ENCODE peak calls at places on chromosome 2, in five cellular contexts. One of them, this sample, is unnamed.

GRCh38 chr2:40997362-40997761 is 545.5 kb upstream of the SLC8A1 start:
- DNase-seq in OCI-LY7: no peak
- DNase-seq in GM23338: no peak
- DNase-seq in right lobe of liver: no peak
- DNase-seq in uterus: no peak
- DNase-seq in this sample: no peak

GRCh38 chr2:128358941-128359731 is 40.5 kb upstream of the HS6ST1 start:
- DNase-seq in right lobe of liver: no peak
- DNase-seq in uterus: no peak
- DNase-seq in OCI-LY7: no peak
- DNase-seq in GM23338: no peak
- DNase-seq in this sample: no peak

GRCh38 chr2:1788478-1788959 is 44.2 kb upstream of the PXDN start:
- DNase-seq in OCI-LY7: no peak
- DNase-seq in uterus: no peak
- DNase-seq in right lobe of liver: no peak
- DNase-seq in GM23338: no peak
- DNase-seq in this sample: no peak

GRCh38 chr2:223970343-223971128 is 13.3 kb downstream of the MRPL44 start:
- DNase-seq in GM23338: peak
- DNase-seq in right lobe of liver: no peak
- DNase-seq in uterus: no peak
- DNase-seq in OCI-LY7: peak
- DNase-seq in this sample: peak

GRCh38 chr2:78355967-78356366 is 669.5 kb upstream of the REG3G start:
- DNase-seq in uterus: no peak
- DNase-seq in GM23338: no peak
- DNase-seq in OCI-LY7: no peak
- DNase-seq in right lobe of liver: no peak
- DNase-seq in this sample: peak

GRCh38 chr2:16635796-16636699 is 29.6 kb downstream of the CYRIA start:
- DNase-seq in uterus: no peak
- DNase-seq in OCI-LY7: peak
- DNase-seq in GM23338: peak
- DNase-seq in right lobe of liver: no peak
- DNase-seq in this sample: peak

GRCh38 chr2:45938649-45939511 is 287.4 kb downstream of the PRKCE start:
- DNase-seq in GM23338: peak
- DNase-seq in uterus: peak
- DNase-seq in OCI-LY7: no peak
- DNase-seq in right lobe of liver: peak
- DNase-seq in this sample: no peak

GRCh38 chr2:85516649-85517389 is 22.1 kb upstream of the MAT2A start:
- DNase-seq in OCI-LY7: no peak
- DNase-seq in GM23338: no peak
- DNase-seq in uterus: no peak
- DNase-seq in right lobe of liver: peak
- DNase-seq in this sample: no peak

GRCh38 chr2:50729306-50730105 is 302.4 kb downstream of the NRXN1 start:
- DNase-seq in uterus: no peak
- DNase-seq in OCI-LY7: no peak
- DNase-seq in GM23338: peak
- DNase-seq in right lobe of liver: no peak
- DNase-seq in this sample: no peak

GRCh38 chr2:10387033-10387432 is 61.1 kb downstream of the ODC1 start:
- DNase-seq in GM23338: no peak
- DNase-seq in OCI-LY7: no peak
- DNase-seq in uterus: no peak
- DNase-seq in right lobe of liver: no peak
- DNase-seq in this sample: no peak

GRCh38 chr2:127776122-127776780 is 34.7 kb downstream of the WDR33 start:
- DNase-seq in right lobe of liver: no peak
- DNase-seq in uterus: no peak
- DNase-seq in OCI-LY7: no peak
- DNase-seq in GM23338: no peak
- DNase-seq in this sample: no peak

GRCh38 chr2:52934354-52934898 is 833.2 kb upstream of the CHAC2 start:
- DNase-seq in right lobe of liver: no peak
- DNase-seq in GM23338: no peak
- DNase-seq in uterus: no peak
- DNase-seq in OCI-LY7: no peak
- DNase-seq in this sample: no peak

GRCh38 chr2:15583831-15584230 is 7.8 kb upstream of the DDX1 start:
- DNase-seq in uterus: no peak
- DNase-seq in GM23338: no peak
- DNase-seq in OCI-LY7: no peak
- DNase-seq in right lobe of liver: no peak
- DNase-seq in this sample: no peak

GRCh38 chr2:63052411-63053234 is 2.0 kb downstream of the OTX1 start:
- DNase-seq in GM23338: peak
- DNase-seq in OCI-LY7: no peak
- DNase-seq in right lobe of liver: no peak
- DNase-seq in uterus: no peak
- DNase-seq in this sample: no peak

GRCh38 chr2:106085441-106085911 is 108.6 kb downstream of the UXS1 start:
- DNase-seq in GM23338: peak
- DNase-seq in right lobe of liver: no peak
- DNase-seq in uterus: no peak
- DNase-seq in OCI-LY7: peak
- DNase-seq in this sample: no peak

GRCh38 chr2:214856116-214856515 is 46.6 kb upstream of the BARD1 start:
- DNase-seq in GM23338: peak
- DNase-seq in uterus: no peak
- DNase-seq in right lobe of liver: no peak
- DNase-seq in OCI-LY7: no peak
- DNase-seq in this sample: no peak

GRCh38 chr2:86347401-86347800 is 10.0 kb upstream of the REEP1 start:
- DNase-seq in GM23338: no peak
- DNase-seq in OCI-LY7: no peak
- DNase-seq in uterus: no peak
- DNase-seq in right lobe of liver: no peak
- DNase-seq in this sample: no peak

GRCh38 chr2:70111752-70112591 is 24.7 kb downstream of the PCBP1 start:
- DNase-seq in OCI-LY7: no peak
- DNase-seq in GM23338: no peak
- DNase-seq in right lobe of liver: no peak
- DNase-seq in uterus: no peak
- DNase-seq in this sample: no peak

GRCh38 chr2:28620371-28620793 is 124.5 kb downstream of the PLB1 start:
- DNase-seq in right lobe of liver: no peak
- DNase-seq in uterus: no peak
- DNase-seq in OCI-LY7: no peak
- DNase-seq in GM23338: no peak
- DNase-seq in this sample: no peak

GRCh38 chr2:223586261-223586660 is 15.9 kb downstream of the SCG2 start:
- DNase-seq in uterus: no peak
- DNase-seq in GM23338: no peak
- DNase-seq in right lobe of liver: no peak
- DNase-seq in OCI-LY7: no peak
- DNase-seq in this sample: no peak

GRCh38 chr2:28291811-28292455 is 100.7 kb upstream of the FOSL2 start:
- DNase-seq in uterus: no peak
- DNase-seq in OCI-LY7: no peak
- DNase-seq in GM23338: no peak
- DNase-seq in right lobe of liver: no peak
- DNase-seq in this sample: no peak

GRCh38 chr2:39737661-39738060 is 41.4 kb downstream of the THUMPD2 start:
- DNase-seq in OCI-LY7: no peak
- DNase-seq in GM23338: peak
- DNase-seq in right lobe of liver: no peak
- DNase-seq in uterus: peak
- DNase-seq in this sample: peak

GRCh38 chr2:213834331-213834730 is 550.1 kb downstream of the SPAG16 start:
- DNase-seq in uterus: no peak
- DNase-seq in GM23338: no peak
- DNase-seq in right lobe of liver: no peak
- DNase-seq in OCI-LY7: no peak
- DNase-seq in this sample: no peak

GRCh38 chr2:13056259-13056843 is 339.6 kb downstream of the TRIB2 start:
- DNase-seq in uterus: no peak
- DNase-seq in GM23338: peak
- DNase-seq in OCI-LY7: peak
- DNase-seq in right lobe of liver: no peak
- DNase-seq in this sample: no peak

DNA sequence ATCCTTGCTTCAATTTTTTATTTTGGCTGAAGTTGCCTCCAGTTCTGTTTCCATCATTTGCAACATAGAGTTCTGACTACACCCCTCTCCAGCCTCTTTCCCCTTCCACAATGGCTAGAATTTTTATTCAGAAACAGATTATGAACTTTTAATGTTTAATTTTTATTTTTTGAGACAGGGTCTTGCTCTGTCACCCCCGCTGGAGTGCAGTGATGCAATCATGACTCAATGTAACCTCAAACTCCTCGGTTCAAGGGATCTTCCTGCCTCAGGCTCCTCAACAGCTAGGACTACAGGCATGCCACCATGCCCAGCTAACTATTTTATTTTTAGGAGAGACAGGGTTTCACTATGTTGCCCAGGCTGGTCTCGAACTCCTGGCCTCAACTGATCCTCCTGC is 2.8 kb downstream of the NTSR2 start:
- DNase-seq in uterus: no peak
- DNase-seq in right lobe of liver: no peak
- DNase-seq in OCI-LY7: no peak
- DNase-seq in GM23338: no peak
- DNase-seq in this sample: no peak
- TF ChIP-seq CTCF in uterus: no peak
- TF ChIP-seq CTCF in right lobe of liver: no peak
- TF ChIP-seq CTCF in OCI-LY7: no peak
- TF ChIP-seq CTCF in GM23338: no peak
- TF ChIP-seq CTCF in this sample: no peak

DNA sequence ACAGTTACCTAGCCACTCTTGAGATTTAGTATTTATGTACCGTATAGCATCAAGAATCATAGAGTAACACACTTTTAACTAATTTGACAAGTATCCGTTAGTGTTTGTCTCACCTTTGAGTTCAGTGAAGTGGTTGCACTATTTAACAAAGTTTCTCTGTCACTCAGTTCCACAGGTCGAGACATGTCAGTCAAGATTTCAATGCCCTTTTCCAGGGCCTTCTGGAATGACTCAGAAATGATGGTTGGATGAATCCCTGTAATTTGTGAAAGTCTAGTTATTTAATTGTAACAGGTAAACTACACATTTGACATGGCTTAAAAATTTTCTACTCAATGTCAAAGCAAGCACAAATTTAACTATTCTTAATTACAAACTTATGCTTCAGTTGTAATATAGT is 9.7 kb downstream of the CCT4 start:
- DNase-seq in GM23338: no peak
- DNase-seq in right lobe of liver: no peak
- DNase-seq in uterus: no peak
- DNase-seq in OCI-LY7: no peak
- DNase-seq in this sample: no peak
- H3K27ac ChIP-seq in GM23338: no peak
- H3K27ac ChIP-seq in right lobe of liver: no peak
- H3K27ac ChIP-seq in uterus: no peak
- H3K27ac ChIP-seq in OCI-LY7: no peak
- H3K27ac ChIP-seq in this sample: no peak

GRCh38 chr2:241391892-241392665 is 36.0 kb downstream of the FARP2 start:
- DNase-seq in right lobe of liver: no peak
- DNase-seq in uterus: no peak
- DNase-seq in OCI-LY7: peak
- DNase-seq in GM23338: peak
- DNase-seq in this sample: no peak
- TF ChIP-seq CTCF in right lobe of liver: peak
- TF ChIP-seq CTCF in uterus: peak
- TF ChIP-seq CTCF in OCI-LY7: peak
- TF ChIP-seq CTCF in GM23338: peak
- TF ChIP-seq CTCF in this sample: peak

GRCh38 chr2:237627463-237628321 is at the start of gene LRRFIP1:
- DNase-seq in uterus: peak
- DNase-seq in GM23338: peak
- DNase-seq in OCI-LY7: no peak
- DNase-seq in right lobe of liver: no peak
- DNase-seq in this sample: no peak
- H3K27ac ChIP-seq in uterus: peak
- H3K27ac ChIP-seq in GM23338: no peak
- H3K27ac ChIP-seq in OCI-LY7: no peak
- H3K27ac ChIP-seq in right lobe of liver: no peak
- H3K27ac ChIP-seq in this sample: no peak

GRCh38 chr2:11589316-11589940 is 55.6 kb downstream of the GREB1 start:
- DNase-seq in right lobe of liver: peak
- DNase-seq in GM23338: peak
- DNase-seq in uterus: no peak
- DNase-seq in OCI-LY7: no peak
- DNase-seq in this sample: no peak
- TF ChIP-seq CTCF in right lobe of liver: no peak
- TF ChIP-seq CTCF in GM23338: peak
- TF ChIP-seq CTCF in uterus: no peak
- TF ChIP-seq CTCF in OCI-LY7: peak
- TF ChIP-seq CTCF in this sample: no peak

DNA sequence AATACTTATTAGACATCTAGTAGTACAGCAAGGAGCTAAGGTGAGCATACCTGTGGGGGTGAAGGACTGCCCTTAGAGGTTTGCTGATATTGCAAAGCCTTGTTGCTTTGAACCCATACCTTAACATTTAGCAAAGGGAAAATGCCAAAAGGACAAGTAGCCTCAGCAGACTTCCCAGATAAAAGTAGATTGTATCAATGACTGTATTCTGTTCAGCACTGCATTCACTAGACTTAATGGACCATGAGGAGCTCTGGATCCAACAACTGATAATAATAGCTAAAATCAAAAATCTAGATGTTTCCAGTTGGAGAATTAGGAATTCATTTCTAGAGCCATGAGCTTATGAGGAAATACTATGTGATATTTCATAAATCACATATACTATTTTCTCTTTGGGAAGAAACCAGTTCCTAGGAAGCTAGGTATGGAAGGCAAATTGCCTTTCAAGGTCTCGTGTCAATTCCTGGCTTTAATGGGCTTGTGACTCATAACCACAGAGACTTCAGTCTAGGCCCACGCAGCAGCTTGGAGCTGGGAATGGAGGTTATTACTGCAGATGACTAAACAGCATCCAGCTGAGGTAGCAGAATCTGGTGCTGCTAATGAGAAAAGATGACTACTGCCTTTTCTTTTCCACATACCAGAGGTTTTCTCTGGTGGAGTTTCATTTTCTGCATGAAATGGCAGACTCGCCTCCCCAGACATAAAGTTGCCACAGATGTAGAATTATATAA is 191.2 kb upstream of the NABP1 start:
- DNase-seq in OCI-LY7: no peak
- DNase-seq in GM23338: no peak
- DNase-seq in uterus: no peak
- DNase-seq in right lobe of liver: no peak
- DNase-seq in this sample: peak
- H3K27ac ChIP-seq in OCI-LY7: no peak
- H3K27ac ChIP-seq in GM23338: no peak
- H3K27ac ChIP-seq in uterus: no peak
- H3K27ac ChIP-seq in right lobe of liver: no peak
- H3K27ac ChIP-seq in this sample: no peak

GRCh38 chr2:59276033-59276432 is 1034.9 kb upstream of the FANCL start:
- DNase-seq in OCI-LY7: no peak
- DNase-seq in uterus: no peak
- DNase-seq in right lobe of liver: no peak
- DNase-seq in GM23338: peak
- DNase-seq in this sample: no peak
- TF ChIP-seq CTCF in OCI-LY7: peak
- TF ChIP-seq CTCF in uterus: no peak
- TF ChIP-seq CTCF in right lobe of liver: no peak
- TF ChIP-seq CTCF in GM23338: peak
- TF ChIP-seq CTCF in this sample: no peak

GRCh38 chr2:9167718-9168657 is 38.6 kb upstream of the ASAP2 start:
- DNase-seq in right lobe of liver: no peak
- DNase-seq in uterus: no peak
- DNase-seq in OCI-LY7: no peak
- DNase-seq in GM23338: no peak
- DNase-seq in this sample: no peak
- H3K27ac ChIP-seq in right lobe of liver: no peak
- H3K27ac ChIP-seq in uterus: no peak
- H3K27ac ChIP-seq in OCI-LY7: no peak
- H3K27ac ChIP-seq in GM23338: no peak
- H3K27ac ChIP-seq in this sample: no peak